ENCODE peak calls at places on chromosomes 12 and 14, in ten cellular contexts. F is PC-3, Y is IMR-90, R is astrocyte, V is GM12878, A is K562, H is GM23248, Q is endothelial cell of umbilical vein, P is SK-N-SH, U is A549. O is an unnamed sample. For H3K9me3, the result is how much of the 10 kb centered on the place peaks cover.

GRCh38 chr12:126055521-126055920 is 990.3 kb downstream of the AACS start:
- DNase-seq in A (no peak), U (no peak), F (peak), Y (no peak), Q (no peak), H (no peak), R (peak), V (no peak), P (no peak), O (no peak)

GRCh38 chr14:75247286-75247922 is 31.2 kb upstream of the FOS start:
- DNase-seq in V (peak), U (no peak), Q (no peak), R (no peak), Y (no peak), H (no peak), P (no peak), F (no peak), A (no peak), O (peak)

GRCh38 chr12:1591029-1591428 is 3.4 kb downstream of the FBXL14 start:
- DNase-seq in F (peak), Q (peak), H (peak), V (no peak), R (no peak), P (no peak), A (no peak), U (peak), Y (no peak), O (peak)

GRCh38 chr14:55126932-55127490 is 2.0 kb upstream of the LGALS3 start:
- DNase-seq in Q (no peak), H (no peak), A (no peak), P (no peak), F (no peak), Y (no peak), R (no peak), V (no peak), U (no peak), O (no peak)

GRCh38 chr12:130933269-130933995 is 20.3 kb upstream of the ADGRD1 start:
- DNase-seq in P (no peak), F (no peak), R (no peak), A (no peak), U (peak), Q (no peak), H (no peak), Y (no peak), V (no peak), O (no peak)

GRCh38 chr14:24143511-24143910 is 2.1 kb upstream of the EMC9 start:
- DNase-seq in F (no peak), P (no peak), R (no peak), V (no peak), U (no peak), Q (no peak), H (peak), Y (peak), A (no peak), O (no peak)

GRCh38 chr14:53368714-53369191 is 215.6 kb upstream of the DDHD1 start:
- DNase-seq in U (peak), A (no peak), Q (peak), R (peak), Y (peak), F (peak), P (no peak), H (peak), V (no peak), O (no peak)

GRCh38 chr12:20140751-20141150 is 227.6 kb upstream of the PDE3A start:
- DNase-seq in P (no peak), H (no peak), R (no peak), F (no peak), Y (no peak), V (no peak), U (no peak), Q (no peak), A (no peak), O (no peak)

GRCh38 chr14:64848239-64848638 is 31.5 kb downstream of the SPTB start:
- DNase-seq in H (peak), U (no peak), R (no peak), F (no peak), Q (no peak), P (no peak), A (no peak), V (no peak), Y (no peak), O (no peak)

GRCh38 chr12:124626841-124627502 is 59.6 kb upstream of the NCOR2 start:
- DNase-seq in P (no peak), H (peak), V (no peak), R (no peak), Q (peak), U (no peak), F (no peak), Y (peak), A (no peak), O (no peak)

GRCh38 chr14:87745507-87746118 is 247.4 kb downstream of the GALC start:
- DNase-seq in U (peak), F (peak), A (peak), H (peak), V (no peak), P (peak), R (peak), Y (peak), Q (no peak), O (peak)

GRCh38 chr12:76030378-76031080 is 1.0 kb downstream of the PHLDA1 start:
- DNase-seq in F (no peak), U (peak), V (no peak), H (peak), Y (peak), Q (peak), R (no peak), P (peak), A (no peak), O (peak)

DNA sequence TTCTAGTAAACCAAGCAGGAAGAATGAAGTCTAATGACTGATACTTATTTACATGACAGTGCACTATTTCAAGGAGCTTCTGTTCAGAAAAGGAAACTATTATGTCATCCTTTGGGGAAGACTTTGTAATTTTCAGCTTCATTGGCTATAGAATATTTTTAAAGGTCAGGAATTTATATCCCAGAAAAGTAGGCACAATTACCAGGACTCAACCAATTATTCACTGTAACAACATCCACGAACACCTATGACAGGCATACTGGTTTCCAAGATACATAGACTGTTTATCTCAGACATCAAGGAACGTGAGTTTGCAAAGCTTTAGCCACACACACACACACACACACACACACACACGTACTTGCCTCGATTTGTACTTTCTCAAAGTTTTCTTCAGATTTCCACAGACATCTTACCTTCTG is 23.2 kb downstream of the OR6S1 start:
- DNase-seq in Y (no peak), H (no peak), P (no peak), R (no peak), A (no peak), V (no peak), Q (no peak), F (no peak), U (peak), O (no peak)
- H3K4me2 ChIP-seq in Y (no peak), H (no peak), P (no peak), R (no peak), A (peak), V (peak), Q (no peak), F (no peak), U (no peak), O (no peak)

DNA sequence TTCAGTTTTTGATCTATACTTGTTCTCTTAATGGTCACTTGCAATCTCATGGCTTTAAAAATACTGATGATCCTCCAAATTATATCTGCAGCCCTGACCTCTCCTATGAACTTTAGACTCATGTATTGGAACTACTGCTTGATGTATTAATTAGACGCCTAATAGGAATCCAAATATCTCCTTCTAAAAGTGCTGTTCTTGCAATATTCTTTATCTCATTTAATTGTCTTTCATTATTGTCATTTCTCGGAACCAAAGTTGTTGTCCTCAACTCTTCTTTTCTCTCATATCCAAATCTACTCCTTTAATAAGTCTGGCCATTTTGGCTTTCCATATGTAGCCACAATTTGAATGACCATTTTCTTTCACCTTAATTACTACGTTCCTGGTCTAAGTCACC is 907.6 kb upstream of the SEL1L start:
- DNase-seq in V (no peak), Y (no peak), H (no peak), U (no peak), Q (no peak), A (no peak), F (no peak), P (no peak), R (no peak), O (no peak)
- H3K9me3 ChIP-seq in V (under half), Y (under half), H (under half), U (under half), Q (under half), A (under half), F (under half), P (under half), R (under half), O (under half)

DNA sequence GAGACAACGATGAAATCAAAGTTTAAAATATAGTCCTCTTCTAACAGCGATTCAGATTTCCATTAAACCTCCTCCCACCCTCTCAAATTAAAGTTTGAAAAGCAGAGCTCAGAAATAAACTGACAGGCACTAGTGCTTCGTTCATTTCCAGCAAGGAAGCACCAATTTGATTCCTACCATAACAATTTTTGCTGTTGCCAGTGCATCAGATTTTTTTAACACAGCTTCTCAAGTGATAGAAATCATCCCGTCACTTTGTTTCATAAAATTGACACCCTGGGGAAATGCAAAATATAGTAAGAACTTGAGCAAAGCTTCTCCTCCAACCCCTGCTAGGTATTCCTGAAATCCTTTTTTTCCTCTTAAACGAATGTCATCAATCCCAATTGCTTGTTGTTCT is 332.0 kb downstream of the FOXG1 start:
- DNase-seq in P (no peak), Y (no peak), Q (no peak), F (no peak), R (no peak), A (no peak), H (no peak), U (no peak), V (no peak), O (no peak)
- H3K27ac ChIP-seq in P (no peak), Y (no peak), Q (no peak), F (no peak), R (no peak), A (no peak), H (no peak), U (no peak), V (no peak), O (no peak)

DNA sequence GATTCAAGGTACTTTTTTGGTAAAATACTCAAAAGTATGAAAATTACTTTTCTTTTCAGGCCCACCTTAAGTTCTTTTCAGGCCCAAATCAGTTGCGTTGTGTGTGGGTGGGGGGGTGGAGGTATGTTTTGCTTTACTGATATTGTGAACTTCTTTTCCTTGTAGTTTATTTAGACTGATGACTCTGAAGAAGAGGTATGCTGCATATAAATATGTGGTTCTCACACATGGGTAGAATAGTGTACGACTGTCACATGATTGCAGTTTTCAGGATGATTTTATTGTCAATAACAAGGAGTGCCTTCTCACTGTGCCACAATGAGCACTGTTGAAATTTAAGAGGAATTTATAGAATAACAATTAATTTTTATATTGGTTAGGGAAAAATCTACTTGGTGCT is 166.6 kb upstream of the ATP2B1 start:
- DNase-seq in F (no peak), P (no peak), V (no peak), Q (no peak), U (no peak), Y (peak), A (no peak), R (peak), H (no peak), O (no peak)
- H3K4me2 ChIP-seq in F (no peak), P (no peak), V (no peak), Q (no peak), U (no peak), Y (no peak), A (no peak), R (no peak), H (no peak), O (no peak)

DNA sequence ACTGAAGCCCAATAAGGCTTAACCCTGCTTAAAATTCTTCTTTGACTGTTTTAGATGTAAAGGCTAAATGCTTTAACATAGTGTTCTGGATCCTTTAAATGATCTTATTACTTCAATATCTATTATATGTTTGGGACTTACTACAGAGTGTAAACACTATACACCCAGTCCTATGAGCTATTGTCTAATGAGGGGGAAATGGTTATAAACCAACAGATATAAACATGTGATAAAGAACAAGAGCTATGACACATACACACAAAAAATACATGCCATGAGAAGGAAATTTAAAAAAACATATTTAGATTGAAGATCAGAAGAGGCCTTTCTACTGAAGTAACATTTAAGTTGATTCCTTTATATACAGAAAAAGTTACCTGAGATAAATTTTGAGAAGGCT is 505.1 kb downstream of the FOXG1 start:
- DNase-seq in V (no peak), U (no peak), R (no peak), F (no peak), P (no peak), Q (peak), Y (peak), A (no peak), H (no peak), O (no peak)
- H3K9me3 ChIP-seq in V (under half), U (under half), R (under half), F (under half), P (under half), Q (under half), Y (under half), A (under half), H (under half), O (under half)

GRCh38 chr12:81229718-81230117 is 151.8 kb downstream of the ACSS3 start:
- DNase-seq in F (no peak), R (no peak), V (no peak), Y (no peak), P (no peak), H (no peak), U (no peak), A (no peak), Q (no peak), O (no peak)
- H3K27ac ChIP-seq in F (no peak), R (no peak), V (no peak), Y (no peak), P (no peak), H (no peak), U (no peak), A (no peak), Q (no peak), O (no peak)

GRCh38 chr14:100470523-100470897 is 116.7 kb downstream of the BEGAIN start:
- DNase-seq in R (no peak), F (no peak), Q (no peak), A (no peak), U (no peak), Y (no peak), H (no peak), V (no peak), P (no peak), O (no peak)

GRCh38 chr14:100473249-100473648 is 114.0 kb downstream of the BEGAIN start:
- DNase-seq in Q (no peak), V (no peak), F (no peak), H (no peak), U (no peak), A (no peak), P (no peak), R (no peak), Y (no peak), O (no peak)

GRCh38 chr14:100472491-100472890 is 114.7 kb downstream of the BEGAIN start:
- DNase-seq in F (no peak), P (no peak), U (no peak), Y (no peak), Q (no peak), V (no peak), A (no peak), R (no peak), H (no peak), O (no peak)

GRCh38 chr14:100472094-100472455 is 115.1 kb downstream of the BEGAIN start:
- DNase-seq in V (no peak), U (no peak), A (no peak), R (no peak), Y (no peak), H (no peak), Q (no peak), F (no peak), P (no peak), O (peak)

DNA sequence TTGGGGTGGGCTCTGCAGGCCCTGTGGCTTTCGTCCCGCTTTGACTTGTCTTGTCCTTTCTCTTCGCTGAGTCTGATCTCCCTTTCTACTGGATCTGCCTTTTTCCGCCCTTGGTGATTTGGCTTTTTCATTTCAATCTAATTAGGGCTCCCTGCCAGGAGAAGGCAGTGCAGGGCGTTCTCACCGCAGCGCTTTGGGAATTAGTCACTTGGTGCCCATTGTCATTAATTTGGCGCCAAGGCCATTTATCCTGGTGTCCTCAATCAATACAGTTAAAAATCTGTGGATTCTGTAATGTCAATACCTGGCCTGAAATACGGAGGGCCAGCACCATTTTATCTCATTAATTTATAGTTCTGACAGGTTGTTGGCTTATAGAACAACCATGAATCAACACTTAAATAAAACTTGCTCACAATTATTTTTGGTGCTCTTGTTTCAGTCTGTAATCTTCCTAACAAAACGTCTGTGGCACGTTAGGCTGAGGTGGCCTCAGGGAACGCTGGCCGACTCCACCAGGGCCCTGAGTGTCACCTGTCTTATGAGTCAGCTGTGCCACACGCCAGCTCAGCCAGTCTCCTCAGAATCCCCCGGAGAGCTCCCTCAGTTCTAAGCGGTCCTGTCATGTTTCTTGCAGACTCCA is 115.6 kb downstream of the BEGAIN start:
- DNase-seq in V (no peak), R (peak), Y (no peak), Q (no peak), A (no peak), U (no peak), H (no peak), P (no peak), F (peak), O (no peak)
- H3K4me2 ChIP-seq in V (no peak), R (peak), Y (no peak), Q (no peak), A (no peak), U (no peak), H (no peak), P (no peak), F (peak), O (no peak)

GRCh38 chr14:104220225-104221070 is 82.1 kb downstream of the KIF26A start:
- DNase-seq in H (no peak), U (no peak), F (no peak), R (no peak), Q (no peak), P (no peak), Y (no peak), A (no peak), V (no peak), O (no peak)

GRCh38 chr14:104222396-104223036 is 84.1 kb downstream of the KIF26A start:
- DNase-seq in V (no peak), Y (no peak), H (no peak), F (no peak), U (no peak), Q (no peak), R (no peak), P (no peak), A (no peak), O (no peak)

GRCh38 chr14:104223101-104223809 is 84.9 kb downstream of the KIF26A start:
- DNase-seq in Q (peak), U (no peak), R (no peak), V (no peak), H (no peak), P (peak), Y (no peak), F (no peak), A (peak), O (no peak)

GRCh38 chr14:104221071-104221625 is 82.8 kb downstream of the KIF26A start:
- DNase-seq in Q (no peak), P (no peak), V (no peak), A (no peak), U (no peak), Y (no peak), F (no peak), H (no peak), R (no peak), O (no peak)

GRCh38 chr14:104221636-104222375 is 83.4 kb downstream of the KIF26A start:
- DNase-seq in A (no peak), Q (no peak), V (no peak), H (no peak), R (no peak), U (no peak), P (peak), Y (no peak), F (no peak), O (no peak)
- H3K9me3 ChIP-seq in A (under half), Q (under half), V (under half), H (under half), R (under half), U (under half), P (under half), Y (half or more), F (under half), O (under half)

O was measured in OCI-LY7.